ENCODE peak calls at places on chromosomes 12 and 14, in six cellular contexts. L, W, V, B, D and J are unnamed samples.

GRCh38 chr14:101071493-101071891 is 168.0 kb upstream of the RTL1 start:
- DNase-seq in V (no peak), D (no peak), L (no peak), B (no peak), W (no peak), J (no peak)

GRCh38 chr14:93536945-93537344 is 106.2 kb downstream of the UNC79 start:
- DNase-seq in D (peak), W (no peak), L (peak), V (peak), B (peak), J (peak)

GRCh38 chr12:52650520-52651081 is 1.4 kb downstream of the KRT2 start:
- DNase-seq in W (no peak), B (no peak), D (peak), V (no peak), L (peak), J (no peak)

GRCh38 chr14:42222924-42223471 is 616.3 kb downstream of the LRFN5 start:
- DNase-seq in W (peak), D (peak), V (no peak), L (peak), B (no peak), J (peak)

GRCh38 chr12:69105101-69105613 is 134.2 kb upstream of the CPSF6 start:
- DNase-seq in D (no peak), L (no peak), B (no peak), W (no peak), V (no peak), J (no peak)

GRCh38 chr14:59438148-59438766 is 26.9 kb downstream of the GPR135 start:
- DNase-seq in D (peak), L (no peak), V (no peak), W (no peak), B (no peak), J (peak)

GRCh38 chr14:65377576-65377975 is 35.0 kb upstream of the FUT8 start:
- DNase-seq in L (no peak), W (no peak), D (peak), B (no peak), V (no peak), J (peak)

GRCh38 chr12:72511493-72511892 is 239.3 kb downstream of the TRHDE start:
- DNase-seq in B (no peak), V (no peak), W (no peak), L (no peak), D (no peak), J (peak)

GRCh38 chr14:71855399-71856036 is 76.7 kb upstream of the RGS6 start:
- DNase-seq in B (peak), V (peak), L (peak), D (peak), W (peak), J (peak)

GRCh38 chr14:67491741-67492504 is 3.4 kb upstream of the TMEM229B start:
- DNase-seq in V (no peak), D (no peak), W (no peak), B (peak), L (no peak), J (no peak)

GRCh38 chr12:94186461-94187237 is 38.3 kb downstream of the PLXNC1 start:
- DNase-seq in V (no peak), D (peak), W (peak), L (no peak), B (peak), J (peak)

GRCh38 chr12:75816892-75817291 is 214.7 kb downstream of the PHLDA1 start:
- DNase-seq in D (peak), L (no peak), W (no peak), V (peak), B (no peak), J (peak)

GRCh38 chr12:6961695-6962284 is 8.7 kb downstream of the PHB2 start:
- DNase-seq in V (peak), L (peak), W (no peak), B (peak), D (peak), J (peak)

GRCh38 chr12:93970892-93971688 is 177.3 kb upstream of the PLXNC1 start:
- DNase-seq in V (peak), D (no peak), L (no peak), W (no peak), B (no peak), J (no peak)

GRCh38 chr14:70804556-70805162 is 4.7 kb downstream of the MAP3K9 start:
- DNase-seq in V (no peak), W (no peak), D (no peak), B (peak), L (no peak), J (peak)